ENCODE peak calls at places on chromosomes 16 and 17, in eight cellular contexts. N is kidney, D is IMR-90, Q is trophoblast cell, O is endodermal cell, W is SK-N-SH, T is mesenchymal stem cell, C is neuronal stem cell. H is an unnamed sample.

GRCh38 chr16:79372504-79373184 is 227.9 kb downstream of the MAF start:
- DNase-seq in Q (peak), T (peak), N (no peak), D (no peak), O (no peak), C (no peak), W (no peak), H (peak)

GRCh38 chr17:32283745-32284207 is 18.1 kb downstream of the RHBDL3 start:
- DNase-seq in C (no peak), N (no peak), W (no peak), T (peak), D (peak), Q (no peak), O (peak), H (no peak)

GRCh38 chr17:71495420-71495819 is 625.4 kb upstream of the SOX9 start:
- DNase-seq in T (no peak), O (no peak), Q (no peak), D (no peak), W (no peak), N (no peak), C (no peak), H (no peak)

GRCh38 chr17:17289091-17289490 is 8.0 kb upstream of the COPS3 start:
- DNase-seq in Q (no peak), O (no peak), N (no peak), C (no peak), D (no peak), T (no peak), W (no peak), H (no peak)

GRCh38 chr16:57252148-57252721 is 7.2 kb downstream of the ARL2BP start:
- DNase-seq in N (peak), O (no peak), W (no peak), T (no peak), C (no peak), Q (no peak), D (no peak), H (no peak)

GRCh38 chr17:35799942-35800341 is 4.5 kb upstream of the MMP28 start:
- DNase-seq in D (no peak), T (no peak), C (no peak), O (no peak), W (peak), N (no peak), Q (no peak), H (peak)

GRCh38 chr17:64418506-64419339 is 28.1 kb upstream of the PECAM1 start:
- DNase-seq in W (peak), O (no peak), D (peak), C (peak), T (peak), Q (peak), N (no peak), H (peak)

GRCh38 chr16:89918453-89919347 is at the start of gene MC1R:
- DNase-seq in T (peak), Q (peak), O (peak), C (peak), W (peak), N (peak), D (peak), H (no peak)

GRCh38 chr16:82432261-82432660 is 194.5 kb upstream of the CDH13 start:
- DNase-seq in D (no peak), C (no peak), Q (no peak), N (no peak), T (no peak), O (no peak), W (no peak), H (no peak)

GRCh38 chr16:83338941-83339340 is 468.8 kb upstream of the HSBP1 start:
- DNase-seq in N (no peak), T (peak), C (no peak), D (peak), W (no peak), Q (no peak), O (no peak), H (no peak)

GRCh38 chr16:85759631-85760419 is 8.9 kb upstream of the C16orf74 start:
- DNase-seq in O (peak), W (no peak), C (no peak), Q (peak), D (no peak), T (no peak), N (no peak), H (peak)

GRCh38 chr17:63853260-63853659 is 10.8 kb upstream of the SMARCD2 start:
- DNase-seq in O (no peak), C (no peak), W (no peak), Q (no peak), D (no peak), N (no peak), T (no peak), H (no peak)

GRCh38 chr16:71645450-71645849 is 19.5 kb downstream of the MARVELD3 start:
- DNase-seq in T (peak), N (no peak), D (peak), O (peak), C (no peak), Q (no peak), W (peak), H (peak)

GRCh38 chr17:57609125-57609877 is 135.8 kb downstream of the CCDC182 start:
- DNase-seq in W (no peak), N (no peak), C (no peak), Q (peak), D (no peak), T (no peak), O (no peak), H (no peak)

GRCh38 chr17:17493986-17494466 is 2.2 kb downstream of the RASD1 start:
- DNase-seq in W (no peak), Q (no peak), C (no peak), D (no peak), O (peak), T (no peak), N (no peak), H (no peak)

GRCh38 chr16:57744646-57744903 is 9.0 kb downstream of the KATNB1 start:
- DNase-seq in C (no peak), O (no peak), W (no peak), D (no peak), T (no peak), Q (no peak), N (no peak), H (no peak)

GRCh38 chr16:7405166-7405565 is 72.5 kb downstream of the RBFOX1 start:
- DNase-seq in D (no peak), T (no peak), O (peak), Q (no peak), W (peak), C (peak), N (no peak), H (no peak)

GRCh38 chr17:51120357-51120738 is 320 bp downstream of the SPAG9 start:
- DNase-seq in O (no peak), C (no peak), N (no peak), W (peak), T (no peak), Q (peak), D (peak), H (no peak)

GRCh38 chr16:49148410-49148809 is 133.2 kb downstream of the CBLN1 start:
- DNase-seq in Q (no peak), C (no peak), T (no peak), N (no peak), D (no peak), O (no peak), W (no peak), H (no peak)

GRCh38 chr16:84613408-84614071 is 4.3 kb downstream of the COTL1 start:
- DNase-seq in T (no peak), W (no peak), D (no peak), C (no peak), Q (no peak), N (peak), O (no peak), H (no peak)

GRCh38 chr17:7022791-7023571 is at the start of gene BCL6B:
- DNase-seq in T (no peak), O (peak), D (no peak), C (no peak), W (no peak), N (no peak), Q (no peak), H (no peak)
- H3K4me3 ChIP-seq in T (peak), O (no peak), D (peak), C (peak), W (peak), N (peak), Q (no peak), H (no peak)

GRCh38 chr17:44207319-44207718 is 7.6 kb upstream of the ATXN7L3 start:
- DNase-seq in Q (no peak), W (no peak), N (no peak), T (no peak), C (no peak), D (no peak), O (no peak), H (no peak)

GRCh38 chr17:44206825-44207155 is 7.1 kb upstream of the ATXN7L3 start:
- DNase-seq in D (no peak), C (no peak), Q (no peak), T (no peak), O (no peak), W (no peak), N (no peak), H (no peak)

GRCh38 chr17:44203731-44204452 is 4.2 kb upstream of the ATXN7L3 start:
- DNase-seq in W (peak), O (peak), C (peak), D (peak), N (no peak), Q (peak), T (peak), H (no peak)

GRCh38 chr17:44204453-44204882 is 4.8 kb upstream of the ATXN7L3 start:
- DNase-seq in W (no peak), T (peak), D (peak), Q (no peak), N (no peak), C (no peak), O (no peak), H (peak)

GRCh38 chr17:44205962-44206824 is 6.5 kb upstream of the ATXN7L3 start:
- DNase-seq in C (no peak), D (no peak), O (peak), T (no peak), Q (no peak), W (no peak), N (no peak), H (no peak)
- H3K27ac ChIP-seq in C (no peak), D (no peak), O (no peak), T (no peak), Q (no peak), W (no peak), N (no peak), H (no peak)

GRCh38 chr17:75513667-75514052 is 1.7 kb downstream of the CASKIN2 start:
- DNase-seq in T (no peak), C (no peak), N (peak), Q (no peak), W (no peak), D (no peak), O (no peak), H (no peak)
- H3K9ac ChIP-seq in T (no peak), C (peak), N (peak), Q (no peak), W (peak), D (no peak), O (no peak), H (no peak)

DNA sequence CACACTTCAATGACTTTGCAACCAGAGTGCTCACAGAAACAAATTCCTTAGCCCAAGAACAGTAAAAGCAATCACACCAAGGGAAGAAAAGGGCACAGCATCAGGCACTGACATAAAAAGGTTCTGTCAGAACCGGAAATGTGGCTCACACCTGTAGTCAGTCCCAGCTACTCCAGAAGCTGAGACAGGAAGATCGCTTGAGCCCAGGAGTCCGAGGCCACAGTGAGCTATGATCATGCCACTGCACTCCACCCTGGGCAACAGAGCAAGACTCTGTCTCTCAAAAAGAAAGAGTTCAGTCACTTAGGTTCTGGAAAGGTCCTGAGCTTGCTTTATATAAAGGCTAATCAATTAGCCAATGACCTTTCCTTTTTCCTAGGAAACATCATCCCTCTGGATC is 22.7 kb downstream of the YWHAE start:
- DNase-seq in T (no peak), Q (no peak), O (no peak), C (no peak), W (no peak), N (no peak), D (no peak), H (no peak)
- H3K4me3 ChIP-seq in T (no peak), Q (no peak), O (no peak), C (no peak), W (no peak), N (no peak), D (no peak), H (no peak)

DNA sequence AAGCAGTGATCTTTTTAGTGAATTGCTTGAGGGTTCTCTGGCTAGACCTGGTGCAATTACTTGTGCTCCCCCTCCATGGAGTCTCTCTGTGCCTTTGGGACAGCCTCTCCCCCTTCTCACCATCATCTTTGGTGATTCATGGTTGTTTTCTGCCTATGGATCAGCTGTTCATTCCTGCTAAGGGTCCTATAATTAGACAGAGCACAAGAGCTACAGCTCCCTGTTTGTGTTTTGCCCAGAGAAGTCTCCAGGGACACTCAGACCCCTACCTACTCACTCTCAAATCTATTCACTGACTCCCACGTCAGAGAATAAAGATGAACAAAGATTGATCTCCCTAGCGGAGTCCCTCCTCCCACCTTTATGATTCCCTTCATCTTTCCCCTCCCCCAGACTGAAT is 21.1 kb downstream of the ANKFN1 start:
- DNase-seq in N (no peak), O (no peak), C (no peak), Q (no peak), W (no peak), D (no peak), T (peak), H (no peak)
- H3K27ac ChIP-seq in N (no peak), O (peak), C (no peak), Q (no peak), W (no peak), D (peak), T (no peak), H (no peak)

GRCh38 chr17:1939979-1940809 is 84.9 kb downstream of the RTN4RL1 start:
- DNase-seq in D (no peak), T (no peak), W (peak), Q (no peak), O (no peak), N (peak), C (no peak), H (no peak)

GRCh38 chr17:1942066-1942365 is 83.1 kb downstream of the RTN4RL1 start:
- DNase-seq in Q (no peak), C (no peak), W (no peak), T (no peak), D (no peak), N (no peak), O (no peak), H (no peak)

GRCh38 chr17:1942666-1943431 is 82.3 kb downstream of the RTN4RL1 start:
- DNase-seq in O (no peak), W (no peak), D (no peak), Q (no peak), C (no peak), N (no peak), T (no peak), H (no peak)

GRCh38 chr17:1941241-1942065 is 83.7 kb downstream of the RTN4RL1 start:
- DNase-seq in C (no peak), W (no peak), T (no peak), N (no peak), D (no peak), Q (no peak), O (no peak), H (no peak)

DNA sequence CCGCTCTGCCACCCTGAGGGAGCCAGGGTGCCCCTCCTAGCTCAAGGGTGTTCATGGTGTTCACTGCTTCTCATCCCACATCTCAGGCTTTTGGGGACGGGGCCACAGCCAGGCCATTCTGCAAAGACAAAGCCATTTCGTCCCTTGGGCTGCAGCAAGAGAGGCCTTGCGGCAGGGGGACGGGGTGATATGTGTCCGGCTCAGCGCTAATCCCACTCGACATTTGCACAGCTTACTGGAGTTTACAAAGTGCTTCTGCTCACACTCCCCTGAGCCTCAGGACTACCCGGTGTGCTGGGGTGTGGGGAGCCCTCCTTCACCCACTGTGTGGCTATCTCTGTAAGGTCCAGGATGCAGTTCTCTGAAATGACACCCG is 84.3 kb downstream of the RTN4RL1 start:
- DNase-seq in N (no peak), T (no peak), C (no peak), Q (no peak), O (no peak), W (no peak), D (no peak), H (no peak)
- H3K9ac ChIP-seq in N (no peak), T (no peak), C (peak), Q (no peak), O (no peak), W (no peak), D (no peak), H (no peak)

GRCh38 chr16:25109643-25110042 is 1.9 kb upstream of the LCMT1 start:
- DNase-seq in O (no peak), D (peak), W (no peak), T (peak), C (no peak), N (no peak), Q (peak), H (peak)

GRCh38 chr16:25108054-25108453 is 3.5 kb upstream of the LCMT1 start:
- DNase-seq in O (peak), Q (no peak), N (no peak), C (no peak), D (no peak), T (no peak), W (peak), H (no peak)

GRCh38 chr16:25110392-25110947 is 1.1 kb upstream of the LCMT1 start:
- DNase-seq in N (no peak), D (no peak), Q (no peak), T (peak), O (no peak), W (no peak), C (no peak), H (no peak)

GRCh38 chr16:25106567-25107465 is 4.7 kb upstream of the LCMT1 start:
- DNase-seq in N (peak), C (peak), W (peak), T (peak), O (peak), Q (peak), D (peak), H (peak)

DNA sequence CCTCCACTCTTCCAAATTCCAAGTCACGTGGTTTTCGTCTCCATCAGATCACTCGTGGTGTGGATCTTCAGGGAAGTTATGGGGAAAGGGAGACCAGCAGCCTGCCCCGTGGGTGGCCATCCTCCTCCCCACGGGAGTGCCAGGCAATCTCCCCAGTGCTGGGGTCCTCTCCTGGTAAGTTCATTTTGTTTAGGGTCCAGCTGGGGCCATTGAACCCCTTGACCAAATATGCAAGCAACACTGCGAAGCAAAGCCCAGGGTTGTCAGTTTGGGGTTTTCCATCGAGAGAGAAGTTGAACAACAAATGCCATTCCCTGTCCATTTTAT is 4.1 kb upstream of the LCMT1 start:
- DNase-seq in O (no peak), W (peak), D (no peak), Q (no peak), T (no peak), N (no peak), C (no peak), H (no peak)
- H3K4me3 ChIP-seq in O (peak), W (peak), D (no peak), Q (no peak), T (peak), N (peak), C (peak), H (peak)

H was measured in mammary epithelial cell.